ENCODE peak calls at places on chromosomes 4 and X, in eight cellular contexts. One of them, this sample, is unnamed.

GRCh38 chr4:44553143-44553542 is 98.3 kb downstream of the YIPF7 start:
- DNase-seq in dorsolateral prefrontal cortex: no peak
- DNase-seq in osteoblast: no peak
- DNase-seq in OCI-LY7: no peak
- DNase-seq in brain microvascular endothelial cell: no peak
- DNase-seq in pancreas: no peak
- DNase-seq in astrocyte of the spinal cord: no peak
- DNase-seq in tibial artery: no peak
- DNase-seq in this sample: no peak

GRCh38 chr4:17336524-17336941 is 175.4 kb downstream of the QDPR start:
- DNase-seq in dorsolateral prefrontal cortex: no peak
- DNase-seq in osteoblast: no peak
- DNase-seq in OCI-LY7: peak
- DNase-seq in brain microvascular endothelial cell: no peak
- DNase-seq in pancreas: no peak
- DNase-seq in astrocyte of the spinal cord: peak
- DNase-seq in tibial artery: no peak
- DNase-seq in this sample: no peak

GRCh38 chr4:75545526-75545925 is 10.3 kb upstream of the ODAPH start:
- DNase-seq in dorsolateral prefrontal cortex: no peak
- DNase-seq in osteoblast: no peak
- DNase-seq in OCI-LY7: no peak
- DNase-seq in brain microvascular endothelial cell: peak
- DNase-seq in pancreas: no peak
- DNase-seq in astrocyte of the spinal cord: peak
- DNase-seq in tibial artery: no peak
- DNase-seq in this sample: no peak

GRCh38 chr4:143337600-143338287 is 1.1 kb downstream of the GAB1 start:
- DNase-seq in dorsolateral prefrontal cortex: peak
- DNase-seq in osteoblast: no peak
- DNase-seq in OCI-LY7: peak
- DNase-seq in brain microvascular endothelial cell: peak
- DNase-seq in pancreas: peak
- DNase-seq in astrocyte of the spinal cord: peak
- DNase-seq in tibial artery: peak
- DNase-seq in this sample: peak

GRCh38 chr4:127249066-127249766 is 383.5 kb upstream of the INTU start:
- DNase-seq in dorsolateral prefrontal cortex: no peak
- DNase-seq in osteoblast: peak
- DNase-seq in OCI-LY7: no peak
- DNase-seq in brain microvascular endothelial cell: peak
- DNase-seq in pancreas: no peak
- DNase-seq in astrocyte of the spinal cord: peak
- DNase-seq in tibial artery: no peak
- DNase-seq in this sample: no peak

GRCh38 chr4:148273501-148273986 is 168.7 kb downstream of the NR3C2 start:
- DNase-seq in dorsolateral prefrontal cortex: no peak
- DNase-seq in osteoblast: no peak
- DNase-seq in OCI-LY7: no peak
- DNase-seq in brain microvascular endothelial cell: no peak
- DNase-seq in pancreas: peak
- DNase-seq in astrocyte of the spinal cord: no peak
- DNase-seq in tibial artery: no peak
- DNase-seq in this sample: no peak

GRCh38 chr4:68708566-68708965 is 38.1 kb upstream of the UGT2B15 start:
- DNase-seq in dorsolateral prefrontal cortex: no peak
- DNase-seq in osteoblast: no peak
- DNase-seq in OCI-LY7: no peak
- DNase-seq in brain microvascular endothelial cell: no peak
- DNase-seq in pancreas: no peak
- DNase-seq in astrocyte of the spinal cord: no peak
- DNase-seq in tibial artery: no peak
- DNase-seq in this sample: no peak

GRCh38 chr4:142278663-142279062 is 567.4 kb downstream of the INPP4B start:
- DNase-seq in dorsolateral prefrontal cortex: no peak
- DNase-seq in osteoblast: no peak
- DNase-seq in OCI-LY7: no peak
- DNase-seq in brain microvascular endothelial cell: no peak
- DNase-seq in pancreas: no peak
- DNase-seq in astrocyte of the spinal cord: no peak
- DNase-seq in tibial artery: no peak
- DNase-seq in this sample: no peak

GRCh38 chr4:184097240-184097619 is 120.4 kb downstream of the ENPP6 start:
- DNase-seq in dorsolateral prefrontal cortex: peak
- DNase-seq in osteoblast: no peak
- DNase-seq in OCI-LY7: no peak
- DNase-seq in brain microvascular endothelial cell: no peak
- DNase-seq in pancreas: no peak
- DNase-seq in astrocyte of the spinal cord: no peak
- DNase-seq in tibial artery: no peak
- DNase-seq in this sample: no peak
- TF ChIP-seq CTCF in dorsolateral prefrontal cortex: peak
- TF ChIP-seq CTCF in osteoblast: no peak
- TF ChIP-seq CTCF in OCI-LY7: peak
- TF ChIP-seq CTCF in brain microvascular endothelial cell: peak
- TF ChIP-seq CTCF in pancreas: no peak
- TF ChIP-seq CTCF in astrocyte of the spinal cord: no peak
- TF ChIP-seq CTCF in tibial artery: no peak
- TF ChIP-seq CTCF in this sample: peak

DNA sequence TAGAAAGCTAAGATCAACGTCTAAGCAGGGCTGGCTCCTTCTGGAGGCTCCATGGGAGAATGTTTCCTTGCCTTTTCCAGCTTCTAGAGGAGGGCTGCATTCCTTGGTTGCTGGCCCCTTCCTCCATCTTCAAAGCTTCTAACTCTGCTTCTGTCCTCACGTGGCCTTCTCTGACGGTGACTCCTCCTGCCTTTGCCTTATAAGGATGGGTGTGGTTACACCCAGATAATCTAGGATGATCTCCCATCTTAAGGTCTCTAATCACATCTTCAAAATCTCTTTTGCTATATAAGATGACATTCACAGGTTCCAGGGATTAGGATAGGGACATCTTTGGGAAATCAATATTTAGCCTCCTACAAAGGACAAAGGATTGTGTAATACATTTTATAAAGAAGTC is 1.6 kb downstream of the CCNQ start:
- DNase-seq in dorsolateral prefrontal cortex: no peak
- DNase-seq in osteoblast: peak
- DNase-seq in OCI-LY7: no peak
- DNase-seq in brain microvascular endothelial cell: no peak
- DNase-seq in pancreas: no peak
- DNase-seq in astrocyte of the spinal cord: no peak
- DNase-seq in tibial artery: no peak
- DNase-seq in this sample: no peak
- H3K4me3 ChIP-seq in dorsolateral prefrontal cortex: peak
- H3K4me3 ChIP-seq in osteoblast: no peak
- H3K4me3 ChIP-seq in OCI-LY7: peak
- H3K4me3 ChIP-seq in brain microvascular endothelial cell: no peak
- H3K4me3 ChIP-seq in pancreas: no peak
- H3K4me3 ChIP-seq in astrocyte of the spinal cord: no peak
- H3K4me3 ChIP-seq in tibial artery: no peak
- H3K4me3 ChIP-seq in this sample: no peak

GRCh38 chr4:16202598-16202997 is 23.7 kb downstream of the TAPT1 start:
- DNase-seq in dorsolateral prefrontal cortex: no peak
- DNase-seq in osteoblast: no peak
- DNase-seq in OCI-LY7: no peak
- DNase-seq in brain microvascular endothelial cell: no peak
- DNase-seq in pancreas: no peak
- DNase-seq in astrocyte of the spinal cord: peak
- DNase-seq in tibial artery: no peak
- DNase-seq in this sample: no peak

GRCh38 chr4:16197842-16198241 is 28.4 kb downstream of the TAPT1 start:
- DNase-seq in dorsolateral prefrontal cortex: no peak
- DNase-seq in osteoblast: no peak
- DNase-seq in OCI-LY7: no peak
- DNase-seq in brain microvascular endothelial cell: no peak
- DNase-seq in pancreas: no peak
- DNase-seq in astrocyte of the spinal cord: no peak
- DNase-seq in tibial artery: no peak
- DNase-seq in this sample: no peak

GRCh38 chr4:16198271-16198670 is 28.0 kb downstream of the TAPT1 start:
- DNase-seq in dorsolateral prefrontal cortex: no peak
- DNase-seq in osteoblast: no peak
- DNase-seq in OCI-LY7: no peak
- DNase-seq in brain microvascular endothelial cell: no peak
- DNase-seq in pancreas: no peak
- DNase-seq in astrocyte of the spinal cord: no peak
- DNase-seq in tibial artery: no peak
- DNase-seq in this sample: no peak

GRCh38 chr4:16196482-16197393 is 29.5 kb downstream of the TAPT1 start:
- DNase-seq in dorsolateral prefrontal cortex: no peak
- DNase-seq in osteoblast: peak
- DNase-seq in OCI-LY7: no peak
- DNase-seq in brain microvascular endothelial cell: peak
- DNase-seq in pancreas: no peak
- DNase-seq in astrocyte of the spinal cord: peak
- DNase-seq in tibial artery: no peak
- DNase-seq in this sample: no peak

DNA sequence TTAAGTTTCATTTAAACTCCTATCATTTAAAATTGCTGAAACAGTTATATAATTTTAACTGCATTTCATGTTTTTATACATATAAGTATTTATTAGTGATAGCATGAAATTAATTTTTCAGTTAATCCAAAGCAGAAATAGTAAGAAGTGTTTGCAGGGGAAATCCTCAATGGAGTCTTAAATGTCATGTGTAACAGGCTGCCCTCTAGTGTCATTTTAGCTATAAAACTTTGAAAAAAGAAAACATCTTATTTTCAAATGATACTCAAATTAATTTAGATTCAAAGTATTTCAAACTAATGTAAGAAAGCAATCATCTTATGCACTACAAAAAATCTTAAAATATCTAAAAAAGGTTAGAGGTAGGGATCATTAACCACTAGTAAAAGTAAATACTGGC is 27.1 kb downstream of the TAPT1 start:
- DNase-seq in dorsolateral prefrontal cortex: no peak
- DNase-seq in osteoblast: no peak
- DNase-seq in OCI-LY7: peak
- DNase-seq in brain microvascular endothelial cell: no peak
- DNase-seq in pancreas: no peak
- DNase-seq in astrocyte of the spinal cord: peak
- DNase-seq in tibial artery: no peak
- DNase-seq in this sample: no peak
- TF ChIP-seq CTCF in dorsolateral prefrontal cortex: peak
- TF ChIP-seq CTCF in osteoblast: peak
- TF ChIP-seq CTCF in OCI-LY7: peak
- TF ChIP-seq CTCF in brain microvascular endothelial cell: peak
- TF ChIP-seq CTCF in pancreas: peak
- TF ChIP-seq CTCF in astrocyte of the spinal cord: peak
- TF ChIP-seq CTCF in tibial artery: no peak
- TF ChIP-seq CTCF in this sample: peak

GRCh38 chr4:159014896-159015295 is 88.0 kb upstream of the RAPGEF2 start:
- DNase-seq in dorsolateral prefrontal cortex: no peak
- DNase-seq in osteoblast: no peak
- DNase-seq in OCI-LY7: no peak
- DNase-seq in brain microvascular endothelial cell: no peak
- DNase-seq in pancreas: no peak
- DNase-seq in astrocyte of the spinal cord: no peak
- DNase-seq in tibial artery: no peak
- DNase-seq in this sample: no peak
- H3K4me3 ChIP-seq in dorsolateral prefrontal cortex: no peak
- H3K4me3 ChIP-seq in osteoblast: no peak
- H3K4me3 ChIP-seq in OCI-LY7: no peak
- H3K4me3 ChIP-seq in brain microvascular endothelial cell: no peak
- H3K4me3 ChIP-seq in pancreas: no peak
- H3K4me3 ChIP-seq in astrocyte of the spinal cord: no peak
- H3K4me3 ChIP-seq in tibial artery: no peak
- H3K4me3 ChIP-seq in this sample: no peak

GRCh38 chrX:56281789-56282188 is 49.6 kb downstream of the KLF8 start:
- DNase-seq in dorsolateral prefrontal cortex: no peak
- DNase-seq in osteoblast: peak
- DNase-seq in OCI-LY7: peak
- DNase-seq in brain microvascular endothelial cell: no peak
- DNase-seq in pancreas: no peak
- DNase-seq in astrocyte of the spinal cord: peak
- DNase-seq in tibial artery: no peak
- DNase-seq in this sample: no peak
- TF ChIP-seq CTCF in dorsolateral prefrontal cortex: peak
- TF ChIP-seq CTCF in osteoblast: peak
- TF ChIP-seq CTCF in OCI-LY7: peak
- TF ChIP-seq CTCF in brain microvascular endothelial cell: no peak
- TF ChIP-seq CTCF in pancreas: no peak
- TF ChIP-seq CTCF in astrocyte of the spinal cord: no peak
- TF ChIP-seq CTCF in tibial artery: no peak
- TF ChIP-seq CTCF in this sample: peak

DNA sequence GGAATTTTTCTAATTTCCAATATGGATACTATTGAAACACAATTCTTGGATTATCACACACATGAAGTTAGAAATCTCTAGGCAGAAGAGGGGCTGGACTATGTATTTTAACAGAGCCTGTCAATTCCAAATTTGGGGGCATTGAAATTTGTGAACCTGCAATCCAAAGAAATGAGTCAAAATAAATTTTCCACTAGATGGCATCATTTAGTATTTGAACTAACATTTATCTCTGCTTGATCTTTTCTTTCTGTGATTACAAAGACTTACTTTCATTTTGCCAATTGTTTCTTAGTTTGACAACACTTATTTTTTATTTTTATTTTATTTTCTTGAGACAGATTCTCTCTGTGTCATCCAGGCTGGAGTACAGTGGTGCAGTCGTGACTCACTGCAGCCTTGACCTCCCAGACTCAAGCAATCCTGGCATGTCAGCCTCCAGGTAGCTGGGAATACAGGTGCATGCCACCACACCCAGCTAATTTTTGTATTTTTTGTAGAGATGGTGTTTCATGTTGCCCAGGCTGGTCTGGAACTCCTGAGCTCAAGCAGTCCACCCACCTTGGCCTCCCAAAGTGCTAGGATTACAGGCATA is 2.7 kb upstream of the PYURF start:
- DNase-seq in dorsolateral prefrontal cortex: no peak
- DNase-seq in osteoblast: peak
- DNase-seq in OCI-LY7: peak
- DNase-seq in brain microvascular endothelial cell: no peak
- DNase-seq in pancreas: no peak
- DNase-seq in astrocyte of the spinal cord: no peak
- DNase-seq in tibial artery: no peak
- DNase-seq in this sample: no peak
- H3K4me3 ChIP-seq in dorsolateral prefrontal cortex: peak
- H3K4me3 ChIP-seq in osteoblast: no peak
- H3K4me3 ChIP-seq in OCI-LY7: no peak
- H3K4me3 ChIP-seq in brain microvascular endothelial cell: no peak
- H3K4me3 ChIP-seq in pancreas: no peak
- H3K4me3 ChIP-seq in astrocyte of the spinal cord: no peak
- H3K4me3 ChIP-seq in tibial artery: no peak
- H3K4me3 ChIP-seq in this sample: no peak